ENCODE peak calls at places on chromosome 21, in four cellular contexts. I is astrocyte of the spinal cord, Y is fibroblast of lung, J is HL-60. G is an unnamed sample.

GRCh38 chr21:28518620-28519019 is 474.1 kb downstream of the LTN1 start:
- DNase-seq in I (peak), Y (no peak), J (no peak), G (no peak)

GRCh38 chr21:19198801-19199200 is 795.2 kb upstream of the TMPRSS15 start:
- DNase-seq in I (no peak), Y (no peak), J (no peak), G (no peak)

GRCh38 chr21:29102791-29103257 is 27.6 kb upstream of the MAP3K7CL start:
- DNase-seq in I (peak), Y (peak), J (no peak), G (no peak)

GRCh38 chr21:37437376-37438080 is 71.0 kb downstream of the DYRK1A start:
- DNase-seq in I (no peak), Y (no peak), J (no peak), G (no peak)

GRCh38 chr21:16815228-16815627 is 697.6 kb upstream of the CXADR start:
- DNase-seq in I (no peak), Y (no peak), J (no peak), G (no peak)

GRCh38 chr21:38039369-38039768 is 123.1 kb upstream of the KCNJ6 start:
- DNase-seq in I (no peak), Y (no peak), J (no peak), G (no peak)

GRCh38 chr21:17270234-17270633 is 242.6 kb upstream of the CXADR start:
- DNase-seq in I (peak), Y (peak), J (no peak), G (peak)

GRCh38 chr21:15084668-15085067 is 19.9 kb upstream of the NRIP1 start:
- DNase-seq in I (no peak), Y (peak), J (no peak), G (no peak)

GRCh38 chr21:28687571-28687970 is 305.1 kb downstream of the LTN1 start:
- DNase-seq in I (no peak), Y (no peak), J (no peak), G (no peak)

GRCh38 chr21:38914531-38915385 is 109.0 kb downstream of the ETS2 start:
- DNase-seq in I (no peak), Y (peak), J (no peak), G (no peak)

GRCh38 chr21:16198546-16198945 is 468.8 kb downstream of the USP25 start:
- DNase-seq in I (no peak), Y (peak), J (no peak), G (no peak)

GRCh38 chr21:14875186-14875585 is 189.6 kb downstream of the NRIP1 start:
- DNase-seq in I (no peak), Y (no peak), J (no peak), G (no peak)

GRCh38 chr21:39022901-39023693 is 160.2 kb downstream of the PSMG1 start:
- DNase-seq in I (no peak), Y (peak), J (no peak), G (no peak)

GRCh38 chr21:43190544-43191340 is 21.9 kb downstream of the CRYAA start:
- DNase-seq in I (no peak), Y (no peak), J (no peak), G (no peak)

GRCh38 chr21:33403786-33404571 is 766 bp downstream of the IFNGR2 start:
- DNase-seq in I (peak), Y (peak), J (peak), G (peak)

GRCh38 chr21:45208627-45208951 is 79.1 kb downstream of the POFUT2 start:
- DNase-seq in I (peak), Y (peak), J (no peak), G (peak)
- TF ChIP-seq CTCF in I (no peak), Y (no peak), J (no peak), G (no peak)

DNA sequence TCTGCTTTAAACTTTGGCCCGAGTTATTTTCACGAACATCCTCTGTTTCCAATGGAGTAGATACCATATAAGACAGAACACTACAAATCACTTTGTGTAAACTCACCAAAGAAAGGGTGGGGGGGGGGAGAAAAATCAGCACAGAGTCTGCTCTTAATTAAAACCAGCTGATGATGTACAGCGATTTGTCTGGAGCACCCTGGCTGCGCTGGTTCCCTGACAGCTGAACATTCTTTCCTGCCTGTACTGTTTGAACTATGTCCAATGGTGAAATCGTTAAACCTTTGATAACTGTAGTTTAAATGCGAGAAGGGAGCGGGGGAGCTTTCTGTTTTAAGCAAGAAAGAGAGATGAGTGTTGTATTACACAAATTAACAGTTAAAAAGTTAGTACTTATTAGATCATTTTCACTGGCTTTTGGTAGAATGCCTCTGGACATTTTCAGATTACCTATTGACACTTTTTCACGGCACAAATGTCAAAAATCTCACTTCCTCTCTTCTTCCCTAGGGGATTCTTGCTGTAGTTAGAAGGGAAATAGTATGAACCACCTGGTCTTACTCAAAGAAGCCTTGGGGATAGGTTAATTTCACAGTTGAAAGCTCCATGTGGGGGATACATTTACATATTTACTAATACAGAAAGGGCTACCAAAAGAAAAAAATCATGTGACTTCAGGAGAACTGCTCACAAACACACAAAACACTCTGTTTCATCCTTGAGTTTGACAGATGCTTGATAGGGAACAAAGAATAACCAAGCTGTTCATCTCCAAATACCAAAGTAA is 140.2 kb upstream of the RUNX1 start:
- DNase-seq in I (peak), Y (peak), J (no peak), G (peak)
- H3K4me3 ChIP-seq in I (no peak), Y (peak), J (no peak), G (no peak)

GRCh38 chr21:24895885-24896734 is 711.2 kb downstream of the MRPL39 start:
- DNase-seq in I (peak), Y (peak), J (no peak), G (peak)
- TF ChIP-seq CTCF in I (peak), Y (peak), J (no peak), G (peak)

GRCh38 chr21:42066521-42066920 is 4.6 kb upstream of the UMODL1 start:
- DNase-seq in I (no peak), Y (no peak), J (no peak), G (no peak)
- H3K4me3 ChIP-seq in I (no peak), Y (no peak), J (no peak), G (no peak)

GRCh38 chr21:45406801-45407628 is 2.0 kb downstream of the COL18A1 start:
- DNase-seq in I (peak), Y (no peak), J (no peak), G (no peak)
- TF ChIP-seq CTCF in I (peak), Y (peak), J (no peak), G (peak)

GRCh38 chr21:46667735-46668380 is 32.4 kb downstream of the PRMT2 start:
- DNase-seq in I (peak), Y (peak), J (no peak), G (no peak)
- H3K4me3 ChIP-seq in I (peak), Y (peak), J (peak), G (peak)

GRCh38 chr21:41817228-41817627 is 50.4 kb upstream of the RIPK4 start:
- DNase-seq in I (peak), Y (peak), J (peak), G (peak)
- TF ChIP-seq CTCF in I (peak), Y (peak), J (no peak), G (peak)

DNA sequence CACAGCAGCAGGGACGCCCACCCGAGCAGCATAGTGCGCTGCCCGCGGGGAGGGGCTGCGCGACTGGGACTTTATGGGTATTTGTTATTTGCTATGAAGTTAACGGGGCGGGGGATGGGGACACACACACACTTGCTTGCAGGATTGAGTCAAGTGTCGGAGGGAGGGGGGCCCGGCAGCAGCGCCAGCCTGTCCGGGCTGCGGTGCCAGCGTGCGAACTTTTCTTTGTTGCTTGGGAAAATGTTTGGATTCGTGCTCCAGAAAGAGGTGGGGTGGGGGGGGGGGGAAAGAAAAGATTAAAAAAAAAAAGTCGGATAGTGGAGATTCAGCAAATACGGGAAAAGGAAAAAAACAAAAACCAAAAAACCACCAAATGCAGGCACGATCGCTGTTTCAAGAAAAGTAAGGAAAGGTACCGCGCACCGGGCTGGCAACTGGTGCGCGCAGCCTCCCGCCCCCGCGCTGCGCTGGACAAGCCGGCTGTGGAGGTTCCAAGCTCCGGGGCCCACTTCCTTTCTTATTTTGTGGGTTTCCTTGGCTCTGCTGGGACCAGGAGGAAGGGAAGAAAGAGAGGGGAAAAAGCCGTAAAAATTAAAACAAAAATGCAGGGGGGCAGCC is 419 bp downstream of the ADAMTS5 start:
- DNase-seq in I (peak), Y (peak), J (no peak), G (no peak)
- H3K4me3 ChIP-seq in I (peak), Y (peak), J (peak), G (peak)

GRCh38 chr21:40345700-40346099 is 478.5 kb downstream of the PCP4 start:
- DNase-seq in I (no peak), Y (no peak), J (no peak), G (no peak)
- TF ChIP-seq CTCF in I (no peak), Y (no peak), J (no peak), G (no peak)

G was measured in astrocyte of the cerebellum.